ENCODE peak calls at places on chromosomes 12 and 14, in six cellular contexts. N, I, G, V, B and C are unnamed samples.

GRCh38 chr12:27245039-27245438 is 953 bp downstream of the STK38L start:
- DNase-seq in N (peak), I (peak), G (no peak), V (no peak), B (no peak), C (no peak)

GRCh38 chr12:117134059-117134458 is 34.8 kb upstream of the TESC start:
- DNase-seq in N (no peak), I (no peak), G (peak), V (no peak), B (no peak), C (no peak)

GRCh38 chr14:76902591-76902990 is 76.4 kb downstream of the LRRC74A start:
- DNase-seq in N (no peak), I (no peak), G (no peak), V (no peak), B (no peak), C (no peak)

GRCh38 chr14:25006961-25007795 is 42.8 kb downstream of the STXBP6 start:
- DNase-seq in N (no peak), I (peak), G (no peak), V (no peak), B (no peak), C (peak)

GRCh38 chr12:108798551-108799221 is 58.7 kb downstream of the SSH1 start:
- DNase-seq in N (no peak), I (no peak), G (no peak), V (no peak), B (no peak), C (no peak)

GRCh38 chr14:59803052-59803451 is 67.5 kb downstream of the RTN1 start:
- DNase-seq in N (no peak), I (no peak), G (no peak), V (no peak), B (no peak), C (no peak)

GRCh38 chr12:44046732-44047417 is 211.0 kb downstream of the TMEM117 start:
- DNase-seq in N (no peak), I (no peak), G (no peak), V (no peak), B (no peak), C (no peak)

GRCh38 chr12:102811125-102811737 is 105.8 kb downstream of the PAH start:
- DNase-seq in N (peak), I (peak), G (peak), V (peak), B (peak), C (peak)

GRCh38 chr14:67221248-67221981 is 19.8 kb upstream of the PALS1 start:
- DNase-seq in N (no peak), I (peak), G (no peak), V (no peak), B (no peak), C (no peak)

GRCh38 chr12:104340177-104340576 is 36.6 kb downstream of the EID3 start:
- DNase-seq in N (no peak), I (no peak), G (no peak), V (no peak), B (no peak), C (no peak)

GRCh38 chr12:15796493-15797141 is 7.4 kb upstream of the EPS8 start:
- DNase-seq in N (no peak), I (peak), G (no peak), V (no peak), B (no peak), C (no peak)

GRCh38 chr12:70664463-70664862 is 27.2 kb upstream of the PTPRB start:
- DNase-seq in N (peak), I (no peak), G (no peak), V (peak), B (peak), C (no peak)

GRCh38 chr12:71742998-71743397 is 11.7 kb upstream of the RAB21 start:
- DNase-seq in N (no peak), I (no peak), G (no peak), V (no peak), B (no peak), C (no peak)

GRCh38 chr14:78697341-78697740 is 527.2 kb downstream of the NRXN3 start:
- DNase-seq in N (peak), I (peak), G (peak), V (peak), B (peak), C (peak)

GRCh38 chr12:80282761-80283160 is 161.3 kb upstream of the PTPRQ start:
- DNase-seq in N (no peak), I (no peak), G (no peak), V (no peak), B (no peak), C (no peak)

GRCh38 chr12:123131291-123131831 is 19.5 kb downstream of the PITPNM2 start:
- DNase-seq in N (no peak), I (no peak), G (no peak), V (no peak), B (no peak), C (no peak)

GRCh38 chr12:123132951-123133619 is 17.8 kb downstream of the PITPNM2 start:
- DNase-seq in N (no peak), I (no peak), G (no peak), V (no peak), B (no peak), C (no peak)

GRCh38 chr12:123133701-123134100 is 17.2 kb downstream of the PITPNM2 start:
- DNase-seq in N (no peak), I (no peak), G (no peak), V (no peak), B (no peak), C (no peak)

GRCh38 chr12:123129651-123130050 is 21.2 kb downstream of the PITPNM2 start:
- DNase-seq in N (no peak), I (no peak), G (no peak), V (no peak), B (no peak), C (no peak)

DNA sequence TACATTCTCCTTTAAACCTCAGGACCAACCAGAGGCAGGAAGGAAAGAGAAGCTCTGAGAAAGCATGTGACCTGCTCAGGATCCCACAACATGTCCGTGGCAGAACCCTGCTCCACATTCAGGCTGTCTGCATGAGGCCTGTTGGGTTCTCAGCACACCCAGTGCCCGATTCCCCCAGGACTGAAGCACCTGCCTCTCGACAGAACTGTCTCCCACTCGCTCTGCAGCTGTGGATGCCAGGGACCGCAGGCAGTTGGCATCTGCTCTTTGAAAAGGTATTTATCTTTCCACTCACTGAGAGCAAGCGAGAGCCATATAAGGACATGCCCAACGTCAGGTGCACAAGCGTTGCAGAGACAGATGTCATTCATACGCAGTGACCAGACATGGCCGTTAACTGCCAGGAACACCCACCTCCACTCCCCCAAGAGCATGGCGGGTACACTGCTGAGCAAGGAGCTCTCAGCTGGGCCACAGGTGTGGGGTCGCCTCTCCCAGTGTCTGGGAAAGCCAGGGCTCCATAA is 18.9 kb downstream of the PITPNM2 start:
- DNase-seq in N (no peak), I (no peak), G (peak), V (no peak), B (no peak), C (no peak)
- H3K4me3 ChIP-seq in N (no peak), I (no peak), G (peak), V (no peak), B (no peak), C (no peak)

GRCh38 chr14:69260979-69261605 is 1.1 kb downstream of the GALNT16 start:
- DNase-seq in N (peak), I (peak), G (peak), V (peak), B (peak), C (peak)
- TF ChIP-seq EZH2phosphoT487 in N (no peak), I (peak), G (no peak), V (no peak), B (no peak), C (no peak)

DNA sequence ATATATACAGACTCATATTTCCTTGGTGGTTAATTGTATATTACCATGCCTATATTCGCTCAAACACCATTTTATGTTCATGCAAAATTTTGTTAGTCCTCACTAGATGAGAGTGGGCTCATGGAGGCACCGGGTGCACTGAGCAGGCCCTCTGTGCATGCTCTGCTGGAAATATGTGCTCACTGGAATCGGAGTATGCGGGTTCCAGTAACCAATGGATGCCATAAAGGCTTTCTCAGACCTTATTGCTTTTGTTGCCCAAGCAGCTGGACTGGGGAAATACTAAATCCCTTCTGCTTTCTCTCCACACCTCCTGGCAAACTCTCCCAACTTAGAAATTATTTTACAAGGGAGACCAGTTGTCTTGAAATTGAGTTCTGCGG is 7.7 kb upstream of the HOXC6 start:
- DNase-seq in N (no peak), I (no peak), G (no peak), V (no peak), B (no peak), C (no peak)
- H3K4me3 ChIP-seq in N (no peak), I (no peak), G (no peak), V (no peak), B (no peak), C (no peak)

DNA sequence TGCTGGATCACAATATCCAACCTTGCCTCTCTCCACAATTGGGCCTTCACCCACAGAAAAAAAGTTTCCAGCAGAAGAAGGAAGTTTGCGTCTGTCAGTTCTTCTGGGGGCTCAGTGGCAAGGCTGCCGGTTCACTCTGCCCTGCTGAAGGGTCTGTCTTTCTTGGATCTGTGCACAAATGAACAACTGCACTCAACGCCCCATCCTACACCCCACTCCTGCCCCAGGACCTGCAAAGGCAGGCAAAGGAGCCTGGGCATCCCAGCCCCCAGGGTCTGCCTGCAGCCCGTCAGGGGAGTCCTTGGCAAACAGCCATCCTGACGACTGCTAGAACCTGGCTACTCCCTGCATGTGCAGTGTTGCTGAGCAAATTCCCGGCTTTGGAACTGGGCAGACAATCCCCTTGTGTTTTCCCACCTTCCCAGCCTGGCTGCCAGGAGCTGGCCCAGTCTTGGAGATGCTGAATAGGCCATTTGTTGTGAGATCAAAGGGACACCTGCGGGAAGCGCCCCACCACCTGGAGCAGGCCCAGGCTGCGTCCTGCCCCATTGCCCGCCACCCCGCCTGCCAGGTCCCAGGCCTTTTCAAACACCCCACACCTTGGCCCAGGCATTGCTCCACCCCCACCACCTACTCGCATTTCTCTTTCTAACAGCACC is 311.9 kb downstream of the BCL11B start:
- DNase-seq in N (peak), I (no peak), G (no peak), V (no peak), B (no peak), C (no peak)
- TF ChIP-seq EZH2phosphoT487 in N (no peak), I (no peak), G (no peak), V (no peak), B (no peak), C (no peak)

GRCh38 chr12:66170606-66171005 is 810 bp upstream of the TMBIM4 start:
- DNase-seq in N (no peak), I (no peak), G (no peak), V (no peak), B (no peak), C (no peak)
- H3K4me3 ChIP-seq in N (peak), I (peak), G (peak), V (peak), B (no peak), C (no peak)

GRCh38 chr12:65646127-65646643 is 178.1 kb upstream of the HMGA2 start:
- DNase-seq in N (no peak), I (no peak), G (no peak), V (no peak), B (no peak), C (no peak)
- TF ChIP-seq EZH2phosphoT487 in N (no peak), I (no peak), G (no peak), V (no peak), B (no peak), C (no peak)